ENCODE peak calls at places on chromosomes 7 and 10, in seven cellular contexts. X is CD4-positive, alpha-beta T cell; R is RWPE2; I is bronchial epithelial cell; M is MM.1S; Z is endothelial cell; U is neural progenitor cell. V is an unnamed sample.
A peak's percentile ranks its signal among the peaks of the same experiment; 100 is the strongest.

GRCh38 chr7:50558380-50559051 is 6.7 kb downstream of the DDC start:
- DNase-seq in X (no peak), R (no peak), I (no peak), M (no peak), Z (no peak), U (no peak), V (no peak)

GRCh38 chr7:40437498-40437897 is 302.7 kb downstream of the SUGCT start:
- DNase-seq in X (no peak), R (no peak), I (peak; percentile 94), M (no peak), Z (no peak), U (no peak), V (no peak)

GRCh38 chr7:37118029-37118428 is 330.6 kb downstream of the ELMO1 start:
- DNase-seq in X (no peak), R (no peak), I (no peak), M (no peak), Z (no peak), U (no peak), V (no peak)

GRCh38 chr7:36979810-36980248 is 255.5 kb upstream of the AOAH start:
- DNase-seq in X (no peak), R (no peak), I (no peak), M (no peak), Z (no peak), U (no peak), V (no peak)

GRCh38 chr10:93384006-93384405 is 98.1 kb downstream of the MYOF start:
- DNase-seq in X (no peak), R (peak; percentile 98), I (peak; percentile 97), M (no peak), Z (no peak), U (no peak), V (no peak)

GRCh38 chr10:126090911-126091728 is 194.8 kb downstream of the FANK1 start:
- DNase-seq in X (no peak), R (peak; percentile 78), I (peak; percentile 98), M (no peak), Z (no peak), U (no peak), V (no peak)

GRCh38 chr10:87740232-87740631 is 77.8 kb downstream of the ATAD1 start:
- DNase-seq in X (no peak), R (no peak), I (peak; percentile 97), M (no peak), Z (no peak), U (no peak), V (no peak)

GRCh38 chr10:71719042-71719441 is 536 bp downstream of the C10orf105 start:
- DNase-seq in X (no peak), R (no peak), I (no peak), M (no peak), Z (no peak), U (no peak), V (no peak)

GRCh38 chr7:31192996-31193395 is 140.9 kb downstream of the ADCYAP1R1 start:
- DNase-seq in X (no peak), R (peak; percentile 68), I (peak; percentile 38), M (no peak), Z (peak; percentile 82), U (peak; percentile 94), V (peak; percentile 38)

GRCh38 chr10:61836233-61836887 is 65.1 kb upstream of the ARID5B start:
- DNase-seq in X (no peak), R (no peak), I (no peak), M (no peak), Z (no peak), U (no peak), V (no peak)

GRCh38 chr10:43878386-43878785 is 229.7 kb upstream of the ZNF32 start:
- DNase-seq in X (no peak), R (no peak), I (no peak), M (no peak), Z (no peak), U (no peak), V (no peak)

GRCh38 chr7:107161415-107161814 is 7.4 kb upstream of the HBP1 start:
- DNase-seq in X (no peak), R (no peak), I (no peak), M (no peak), Z (no peak), U (no peak), V (no peak)

GRCh38 chr10:50946991-50947781 is 61.8 kb upstream of the A1CF start:
- DNase-seq in X (no peak), R (no peak), I (no peak), M (no peak), Z (no peak), U (no peak), V (no peak)

GRCh38 chr7:28705350-28705749 is 252.8 kb downstream of the TRIL start:
- DNase-seq in X (no peak), R (no peak), I (no peak), M (peak; percentile 48), Z (no peak), U (no peak), V (peak; percentile 46)

GRCh38 chr10:61028861-61029361 is 84.9 kb upstream of the RHOBTB1 start:
- DNase-seq in X (no peak), R (no peak), I (peak; percentile 81), M (no peak), Z (no peak), U (no peak), V (no peak)

GRCh38 chr7:28581351-28581750 is 169.0 kb downstream of the CREB5 start:
- DNase-seq in X (no peak), R (no peak), I (peak; percentile 78), M (no peak), Z (no peak), U (no peak), V (no peak)

DNA sequence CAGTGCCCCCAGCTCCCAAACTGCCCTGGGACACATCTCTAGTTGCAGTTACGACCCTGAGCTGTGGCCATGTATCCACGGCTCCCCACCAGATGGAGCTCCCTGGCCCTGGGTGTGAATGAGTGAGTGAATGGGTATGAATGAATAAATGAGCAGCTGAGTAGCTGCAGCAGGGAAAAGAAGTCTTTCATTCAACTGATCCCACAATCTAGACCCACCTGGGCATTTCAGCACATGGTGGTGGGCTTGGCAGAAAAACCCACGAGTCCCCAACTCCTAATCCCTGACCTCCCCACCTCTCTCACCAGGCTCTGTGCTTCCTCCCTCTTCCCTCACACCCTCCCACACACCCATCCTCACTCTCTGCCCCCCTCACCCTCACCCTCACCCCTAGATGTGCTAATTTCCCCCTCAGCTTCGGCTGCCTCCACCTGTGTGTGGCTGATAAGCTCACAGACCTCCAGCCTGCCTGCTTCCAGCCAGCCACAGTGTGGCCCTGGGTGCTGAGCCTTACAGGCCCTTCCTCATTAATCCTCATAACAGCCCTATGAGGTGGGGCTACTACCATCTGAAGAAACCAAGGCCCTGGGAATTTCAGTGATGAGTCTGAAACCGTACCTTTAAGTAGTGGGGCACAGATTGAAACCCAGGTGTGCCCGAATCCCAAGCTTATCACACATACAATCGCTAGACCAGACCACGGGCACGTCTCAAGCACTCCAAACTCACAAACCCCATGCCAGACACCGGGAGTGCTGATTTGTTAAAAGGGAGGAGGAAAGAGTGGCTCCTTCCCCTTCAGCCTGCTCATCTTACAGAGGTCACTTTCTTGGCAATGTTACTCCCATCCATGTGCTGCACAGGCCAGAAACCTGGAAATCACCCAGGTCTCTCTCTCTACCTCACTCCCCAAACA is 2.2 kb upstream of the ATP6V1F start:
- DNase-seq in X (no peak), R (no peak), I (peak; percentile 10), M (no peak), Z (no peak), U (peak; percentile 27), V (no peak)
- TF ChIP-seq CTCF in X (no peak), R (no peak), I (peak; percentile 22), M (peak; percentile 37), Z (no peak), U (peak; percentile 27), V (no peak)

DNA sequence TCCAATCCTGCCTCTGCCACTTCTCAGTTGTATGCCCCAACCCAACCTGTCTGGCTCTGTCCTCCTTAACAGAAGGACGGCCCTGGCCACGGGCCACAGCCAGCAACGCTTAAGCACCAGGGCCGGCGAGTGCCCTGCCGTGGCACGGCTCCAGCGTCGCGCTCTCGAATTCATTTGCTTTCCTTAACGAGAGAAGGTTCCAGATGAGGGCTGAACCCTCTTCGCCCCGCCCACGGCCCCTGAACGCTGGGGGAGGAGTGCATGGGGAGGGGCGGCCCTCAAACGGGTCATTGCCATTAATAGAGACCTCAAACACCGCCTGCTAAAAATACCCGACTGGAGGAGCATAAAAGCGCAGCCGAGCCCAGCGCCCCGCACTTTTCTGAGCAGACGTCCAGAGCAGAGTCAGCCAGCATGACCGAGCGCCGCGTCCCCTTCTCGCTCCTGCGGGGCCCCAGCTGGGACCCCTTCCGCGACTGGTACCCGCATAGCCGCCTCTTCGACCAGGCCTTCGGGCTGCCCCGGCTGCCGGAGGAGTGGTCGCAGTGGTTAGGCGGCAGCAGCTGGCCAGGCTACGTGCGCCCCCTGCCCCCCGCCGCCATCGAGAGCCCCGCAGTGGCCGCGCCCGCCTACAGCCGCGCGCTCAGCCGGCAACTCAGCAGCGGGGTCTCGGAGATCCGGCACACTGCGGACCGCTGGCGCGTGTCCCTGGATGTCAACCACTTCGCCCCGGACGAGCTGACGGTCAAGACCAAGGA is at the start of gene HSPB1:
- DNase-seq in X (peak; percentile 41), R (peak; percentile 87), I (peak; percentile 85), M (peak; percentile 40), Z (peak; percentile 76), U (peak; percentile 79), V (peak; percentile 91)
- TF ChIP-seq CTCF in X (no peak), R (no peak), I (no peak), M (no peak), Z (no peak), U (no peak), V (no peak)

GRCh38 chr7:135877799-135878198 is 99.4 kb downstream of the MTPN start:
- DNase-seq in X (no peak), R (peak; percentile 79), I (peak; percentile 97), M (no peak), Z (no peak), U (no peak), V (no peak)

GRCh38 chr7:135884495-135885237 is 92.5 kb downstream of the MTPN start:
- DNase-seq in X (no peak), R (no peak), I (no peak), M (no peak), Z (no peak), U (no peak), V (no peak)

GRCh38 chr7:135878284-135878683 is 98.9 kb downstream of the MTPN start:
- DNase-seq in X (no peak), R (no peak), I (no peak), M (no peak), Z (no peak), U (no peak), V (no peak)

DNA sequence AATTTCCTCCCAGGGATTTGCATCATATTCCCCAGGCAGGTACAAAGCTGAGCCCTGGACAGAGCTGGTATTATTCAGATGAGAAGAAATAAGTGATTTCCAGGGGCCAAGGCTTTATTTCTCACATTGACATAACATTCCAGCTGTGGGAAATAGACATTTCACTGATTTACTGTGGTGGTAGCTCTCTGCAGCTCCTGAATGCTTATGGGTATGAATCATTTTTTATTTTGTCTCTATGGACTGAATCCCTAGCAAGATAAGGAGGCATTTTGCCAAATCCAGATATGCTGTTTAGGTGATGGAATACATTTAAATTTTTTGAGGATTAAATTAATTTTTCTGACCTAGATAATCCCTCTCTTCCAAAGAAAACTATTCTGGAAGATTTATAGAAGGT is 97.9 kb downstream of the MTPN start:
- DNase-seq in X (no peak), R (no peak), I (peak; percentile 50), M (no peak), Z (no peak), U (no peak), V (no peak)
- TF ChIP-seq CTCF in X (no peak), R (no peak), I (no peak), M (no peak), Z (no peak), U (no peak), V (no peak)

DNA sequence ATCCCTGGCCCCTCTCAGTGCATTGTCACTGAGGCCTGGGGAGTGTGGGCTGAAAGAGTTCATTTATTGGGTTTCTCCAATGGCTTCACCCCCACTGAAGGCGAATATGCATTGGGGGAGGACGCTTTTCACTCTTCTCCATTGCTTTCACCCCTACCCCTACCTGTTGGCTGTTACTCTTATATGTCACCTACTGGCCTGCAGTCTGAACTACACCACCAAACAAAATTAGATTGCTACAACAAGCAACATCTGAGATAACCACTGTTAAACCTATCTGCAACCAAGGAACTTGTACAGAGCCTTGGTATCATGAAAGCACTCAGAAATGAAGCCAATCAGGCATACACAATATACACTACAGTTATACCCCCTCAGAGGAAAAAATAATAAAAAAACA is 203.7 kb downstream of the REEP3 start:
- DNase-seq in X (no peak), R (no peak), I (no peak), M (no peak), Z (no peak), U (no peak), V (no peak)
- TF ChIP-seq CTCF in X (no peak), R (no peak), I (peak; percentile 12), M (no peak), Z (no peak), U (peak; percentile 17), V (no peak)